ENCODE peak calls at places on chromosomes 1 and 21, in nine cellular contexts. D is brain microvascular endothelial cell, J is upper lobe of left lung, Z is left lung, K is heart right ventricle, I is RWPE2, O is psoas muscle, N is kidney, M is neural progenitor cell. Q is an unnamed sample.

GRCh38 chr1:21299007-21299406 is 8.7 kb upstream of the ECE1 start:
- DNase-seq in I (no peak), O (no peak), Z (no peak), N (no peak), D (no peak), J (no peak), K (no peak), M (no peak), Q (no peak)

GRCh38 chr1:55750020-55750995 is 535.1 kb upstream of the USP24 start:
- DNase-seq in O (no peak), J (no peak), I (no peak), N (no peak), D (no peak), M (no peak), Z (no peak), K (no peak), Q (no peak)

GRCh38 chr1:189983156-189983555 is 494.5 kb downstream of the BRINP3 start:
- DNase-seq in M (no peak), O (no peak), J (no peak), D (no peak), Z (no peak), I (no peak), K (no peak), N (no peak), Q (no peak)

GRCh38 chr21:35088235-35088865 is 39.2 kb upstream of the RUNX1 start:
- DNase-seq in O (no peak), M (no peak), D (no peak), N (no peak), K (no peak), Z (no peak), I (no peak), J (no peak), Q (no peak)

GRCh38 chr1:90386899-90387334 is 330.2 kb downstream of the BARHL2 start:
- DNase-seq in N (no peak), O (no peak), J (no peak), M (no peak), K (no peak), Z (no peak), D (no peak), I (no peak), Q (peak; percentile 30)

GRCh38 chr1:48051466-48052126 is 54.4 kb upstream of the TRABD2B start:
- DNase-seq in J (no peak), Z (no peak), K (no peak), M (no peak), D (no peak), I (no peak), O (no peak), N (no peak), Q (no peak)

GRCh38 chr1:169326644-169327316 is 40.8 kb downstream of the NME7 start:
- DNase-seq in D (no peak), I (no peak), M (no peak), N (no peak), O (no peak), Z (no peak), K (no peak), J (no peak), Q (no peak)

GRCh38 chr1:204258213-204259115 is 44.7 kb upstream of the GOLT1A start:
- DNase-seq in J (peak; percentile 80), N (peak; percentile 90), K (peak; percentile 59), D (peak; percentile 29), M (peak; percentile 83), Z (peak; percentile 83), O (peak; percentile 66), I (no peak), Q (peak; percentile 18)

GRCh38 chr21:45539796-45540600 is 2.2 kb downstream of the SLC19A1 start:
- DNase-seq in J (no peak), N (peak; percentile 46), Z (peak; percentile 72), I (peak; percentile 51), M (no peak), K (no peak), D (no peak), O (peak; percentile 19), Q (no peak)

GRCh38 chr1:67534627-67535065 is 104.4 kb upstream of the SERBP1 start:
- DNase-seq in J (no peak), Z (no peak), M (no peak), I (no peak), O (no peak), D (peak; percentile 69), K (no peak), N (no peak), Q (no peak)

GRCh38 chr1:157104598-157105293 is 5.1 kb upstream of the ETV3L start:
- DNase-seq in I (no peak), J (no peak), N (no peak), Z (no peak), D (peak; percentile 29), K (no peak), M (no peak), O (no peak), Q (no peak)

GRCh38 chr1:219460561-219461511 is 152.1 kb downstream of the ZC3H11B start:
- DNase-seq in M (no peak), I (no peak), D (no peak), O (no peak), N (no peak), Z (no peak), K (no peak), J (no peak), Q (no peak)

GRCh38 chr1:178241057-178241456 is 147.2 kb downstream of the RASAL2 start:
- DNase-seq in Z (no peak), M (no peak), K (no peak), O (no peak), D (no peak), I (no peak), N (no peak), J (no peak), Q (no peak)

GRCh38 chr1:84711091-84711490 is 20.8 kb upstream of the SSX2IP start:
- DNase-seq in K (no peak), M (no peak), D (no peak), Z (no peak), N (no peak), I (no peak), O (no peak), J (no peak), Q (no peak)

GRCh38 chr1:212452323-212453155 is 19.8 kb downstream of the NENF start:
- DNase-seq in Z (no peak), I (no peak), D (peak; percentile 82), O (no peak), M (no peak), K (peak; percentile 82), N (no peak), J (no peak), Q (no peak)

GRCh38 chr1:31764307-31765040 is at the start of gene ADGRB2:
- DNase-seq in I (no peak), M (peak; percentile 89), O (peak; percentile 48), D (no peak), Z (peak; percentile 72), K (no peak), N (no peak), J (peak; percentile 86), Q (no peak)

GRCh38 chr21:43600642-43601397 is 58.5 kb downstream of the HSF2BP start:
- DNase-seq in J (no peak), O (no peak), Z (no peak), M (no peak), K (no peak), I (no peak), D (peak; percentile 93), N (no peak), Q (no peak)
- H3K27ac ChIP-seq in J (no peak overlapping the region), O (no peak overlapping the region), Z (no peak overlapping the region), M (no peak overlapping the region), K (no peak overlapping the region), I (peak overlapping the region; percentile 100), D (peak overlapping the region; percentile 97), N (no peak overlapping the region), Q (peak overlapping the region; percentile 80)

DNA sequence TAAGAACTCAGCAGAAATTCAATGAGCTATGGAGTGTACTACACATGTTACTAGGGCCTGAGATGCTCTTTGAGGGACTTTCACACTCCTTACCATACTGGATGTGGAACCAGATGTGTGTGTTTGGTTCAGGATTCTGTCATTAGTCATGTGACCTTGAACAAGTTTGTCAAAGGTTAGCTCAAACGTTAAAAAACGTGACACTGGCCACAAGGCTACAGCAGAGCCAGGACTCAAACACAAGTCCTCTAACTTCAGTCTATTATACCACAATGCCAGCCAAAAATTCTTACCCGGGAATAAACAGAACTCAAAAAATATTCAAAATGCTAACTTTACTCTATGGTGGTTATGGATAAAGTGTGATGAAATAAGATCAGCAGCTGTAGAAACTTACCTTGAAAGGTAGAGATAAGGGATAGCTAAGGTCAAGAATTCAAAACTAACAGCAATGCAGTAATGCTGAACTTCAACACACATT is 233.7 kb downstream of the SLC45A1 start:
- DNase-seq in O (no peak), M (no peak), N (no peak), J (no peak), Z (no peak), K (no peak), D (no peak), I (no peak), Q (no peak)
- H3K27ac ChIP-seq in O (no peak overlapping the region), M (peak overlapping the region; percentile 79), N (no peak overlapping the region), J (no peak overlapping the region), Z (no peak overlapping the region), K (no peak overlapping the region), D (no peak overlapping the region), I (no peak overlapping the region), Q (no peak overlapping the region)

GRCh38 chr1:154430903-154431302 is 25.8 kb downstream of the IL6R start:
- DNase-seq in Z (no peak), I (no peak), J (no peak), K (no peak), N (no peak), O (no peak), M (peak; percentile 49), D (no peak), Q (no peak)

GRCh38 chr1:154431586-154432373 is 26.6 kb downstream of the IL6R start:
- DNase-seq in I (peak; percentile 87), D (peak; percentile 98), O (peak; percentile 81), J (no peak), N (no peak), Z (no peak), M (no peak), K (no peak), Q (peak; percentile 78)

GRCh38 chr1:154427173-154428139 is 22.3 kb downstream of the IL6R start:
- DNase-seq in J (no peak), D (no peak), Z (no peak), K (peak; percentile 60), I (no peak), O (peak; percentile 86), M (no peak), N (peak; percentile 77), Q (no peak)

GRCh38 chr1:154429841-154430611 is 24.9 kb downstream of the IL6R start:
- DNase-seq in K (no peak), D (no peak), I (no peak), J (no peak), O (no peak), N (no peak), M (no peak), Z (no peak), Q (no peak)

GRCh38 chr1:154429118-154429517 is 24.0 kb downstream of the IL6R start:
- DNase-seq in M (no peak), N (peak; percentile 70), O (no peak), D (no peak), Z (no peak), K (no peak), I (no peak), J (peak; percentile 59), Q (no peak)
- H3K27ac ChIP-seq in M (no peak overlapping the region), N (peak overlapping the region; percentile 75), O (peak overlapping the region; percentile 85), D (no peak overlapping the region), Z (no peak overlapping the region), K (no peak overlapping the region), I (no peak overlapping the region), J (peak overlapping the region; percentile 56), Q (peak overlapping the region; percentile 25)

DNA sequence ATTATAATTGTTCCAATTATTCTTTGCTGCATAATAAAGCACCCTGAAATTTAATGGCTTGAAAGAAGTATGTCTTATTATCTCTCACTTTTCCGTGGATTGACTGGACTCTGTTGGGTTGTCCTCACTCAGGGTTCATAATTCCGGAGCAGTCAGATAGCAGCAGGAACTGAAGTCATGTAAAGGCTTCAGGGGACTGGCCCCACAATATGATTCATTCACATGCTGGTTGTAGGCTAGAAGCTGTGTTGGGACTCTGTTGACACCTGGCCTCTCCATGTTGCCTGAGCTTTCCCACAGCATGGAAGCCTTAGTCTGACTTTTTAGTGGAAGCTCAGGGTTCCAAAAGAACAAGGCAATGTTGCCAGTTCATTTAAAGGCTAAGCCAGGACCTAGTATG is 367.1 kb upstream of the ADGRL2 start:
- DNase-seq in O (no peak), Z (no peak), K (no peak), J (no peak), D (no peak), I (no peak), N (no peak), M (no peak), Q (no peak)
- H3K27ac ChIP-seq in O (no peak overlapping the region), Z (peak overlapping the region; percentile 53), K (peak overlapping the region; percentile 0), J (peak overlapping the region; percentile 5), D (no peak overlapping the region), I (no peak overlapping the region), N (no peak overlapping the region), M (no peak overlapping the region), Q (no peak overlapping the region)

Q was measured in Panc1.